ENCODE peak calls at places on chromosome 1, in four cellular contexts. Z, K, T and Q are unnamed samples.

GRCh38 chr1:204102029-204102611 is 29.2 kb downstream of the SOX13 start:
- DNase-seq in Z (no peak), K (no peak), T (no peak), Q (no peak)

GRCh38 chr1:30763654-30764248 is 6.2 kb upstream of the LAPTM5 start:
- DNase-seq in K (no peak), T (peak; percentile 34), Z (no peak), Q (no peak)

GRCh38 chr1:209886219-209886536 is 51.8 kb upstream of the SYT14 start:
- DNase-seq in Z (no peak), K (no peak), T (no peak), Q (no peak)

GRCh38 chr1:52368383-52369172 is 2.6 kb upstream of the CC2D1B start:
- DNase-seq in K (peak; percentile 72), Z (peak; percentile 74), T (peak; percentile 40), Q (peak; percentile 50)

GRCh38 chr1:65068202-65069011 is 79.6 kb upstream of the AK4 start:
- DNase-seq in K (no peak), T (peak; percentile 2), Z (no peak), Q (no peak)

GRCh38 chr1:203325004-203325417 is 19.7 kb downstream of the BTG2 start:
- DNase-seq in Z (peak; percentile 72), T (no peak), K (no peak), Q (peak; percentile 57)

GRCh38 chr1:81693316-81693715 is 107.4 kb upstream of the ADGRL2 start:
- DNase-seq in T (no peak), Z (no peak), K (no peak), Q (no peak)

GRCh38 chr1:218266356-218266755 is 18.7 kb upstream of the RRP15 start:
- DNase-seq in Z (no peak), T (peak; percentile 6), K (no peak), Q (no peak)

GRCh38 chr1:116276532-116276931 is 96.5 kb upstream of the ATP1A1 start:
- DNase-seq in K (no peak), T (no peak), Z (no peak), Q (no peak)

GRCh38 chr1:46166521-46167462 is 8.1 kb upstream of the TSPAN1 start:
- DNase-seq in K (no peak), T (no peak), Z (no peak), Q (peak; percentile 31)

GRCh38 chr1:43975249-43975961 is 645 bp downstream of the ATP6V0B start:
- DNase-seq in K (no peak), T (no peak), Z (no peak), Q (peak; percentile 49)

GRCh38 chr1:37599940-37600339 is 4.2 kb upstream of the GNL2 start:
- DNase-seq in T (no peak), K (no peak), Z (no peak), Q (no peak)

GRCh38 chr1:36966242-36966641 is 68.1 kb downstream of the GRIK3 start:
- DNase-seq in Z (no peak), K (peak; percentile 48), T (peak; percentile 1), Q (no peak)

GRCh38 chr1:223137402-223138100 is 5.5 kb downstream of the TLR5 start:
- DNase-seq in K (no peak), Z (no peak), T (peak; percentile 70), Q (no peak)

GRCh38 chr1:223133824-223134435 is 9.1 kb downstream of the TLR5 start:
- DNase-seq in T (peak; percentile 70), K (peak; percentile 91), Z (peak; percentile 88), Q (peak; percentile 62)

GRCh38 chr1:223135176-223135575 is 7.9 kb downstream of the TLR5 start:
- DNase-seq in T (peak; percentile 71), K (no peak), Z (no peak), Q (no peak)

GRCh38 chr1:223133301-223133823 is 9.7 kb downstream of the TLR5 start:
- DNase-seq in T (no peak), K (no peak), Z (no peak), Q (no peak)

GRCh38 chr1:223136086-223136485 is 7.0 kb downstream of the TLR5 start:
- DNase-seq in K (no peak), T (no peak), Z (no peak), Q (no peak)
- TF ChIP-seq CTCF in K (no peak), T (no peak), Z (no peak), Q (no peak)

DNA sequence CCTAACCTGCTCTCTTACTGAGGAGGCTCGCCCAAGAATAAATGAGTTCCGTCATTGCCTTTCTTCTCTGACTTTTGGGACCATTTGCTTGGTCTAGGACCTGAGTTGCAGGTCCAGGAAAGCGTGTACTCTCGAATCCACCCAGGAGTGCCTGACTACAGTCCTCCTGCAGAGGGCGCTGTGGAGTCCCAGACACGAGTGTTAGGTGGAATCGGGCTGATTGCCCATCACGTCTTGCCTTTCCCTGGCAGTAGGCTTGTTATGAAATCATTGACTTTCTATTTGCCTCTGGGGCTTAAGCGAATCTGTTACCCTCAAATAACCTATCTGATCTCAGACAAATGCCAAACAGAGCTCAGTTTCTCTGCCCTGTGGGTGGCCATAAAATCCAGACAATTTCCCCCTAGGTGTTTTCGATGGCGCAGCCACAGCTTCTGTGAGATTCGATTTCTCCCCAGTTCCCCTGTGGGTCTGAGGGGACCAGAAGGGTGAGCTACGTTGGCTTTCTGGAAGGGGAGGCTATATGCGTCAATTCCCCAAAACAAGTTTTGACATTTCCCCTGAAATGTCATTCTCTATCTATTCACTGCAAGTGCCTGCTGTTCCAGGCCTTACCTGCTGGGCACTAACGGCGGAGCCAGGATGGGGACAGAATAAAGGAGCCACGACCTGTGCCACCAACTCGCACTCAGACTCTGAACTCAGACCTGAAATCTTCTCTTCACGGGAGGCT is at the start of gene IL20:
- DNase-seq in T (peak; percentile 75), Z (peak; percentile 86), K (peak; percentile 63), Q (peak; percentile 72)
- TF ChIP-seq CTCF in T (peak; percentile 95), Z (peak; percentile 87), K (peak; percentile 76), Q (peak; percentile 43)

GRCh38 chr1:27135920-27136551 is 18.9 kb downstream of the SLC9A1 start:
- DNase-seq in K (no peak), T (no peak), Z (no peak), Q (no peak)
- TF ChIP-seq CTCF in K (no peak), T (no peak), Z (no peak), Q (no peak)

GRCh38 chr1:171081220-171081993 is 9.3 kb upstream of the FMO3 start:
- DNase-seq in T (peak; percentile 35), Z (no peak), K (no peak), Q (no peak)
- TF ChIP-seq CTCF in T (peak; percentile 17), Z (no peak), K (peak; percentile 47), Q (no peak)

DNA sequence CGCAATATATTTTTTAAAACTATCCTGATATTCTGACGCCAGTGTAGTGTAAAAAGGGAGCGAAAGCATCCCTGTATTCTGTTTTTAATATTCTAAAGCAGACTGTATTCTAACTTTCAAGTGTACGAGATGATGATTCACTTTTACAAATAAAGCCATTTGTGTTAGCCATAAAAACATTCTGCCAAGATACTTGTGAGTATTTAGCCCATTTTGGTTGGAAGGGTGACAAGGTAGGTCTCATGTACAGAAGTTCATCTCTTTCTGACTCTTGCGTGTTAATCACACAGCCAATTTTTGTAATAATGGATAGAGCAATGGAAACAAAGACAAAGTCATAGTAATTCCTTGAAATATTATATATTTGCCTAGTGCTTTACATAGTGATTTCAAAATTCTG is 125.3 kb upstream of the GREM2 start:
- DNase-seq in Z (no peak), K (no peak), T (no peak), Q (no peak)
- TF ChIP-seq CTCF in Z (no peak), K (no peak), T (no peak), Q (no peak)

GRCh38 chr1:154607084-154607747 is 770 bp downstream of the ADAR start:
- DNase-seq in K (peak; percentile 70), Z (no peak), T (peak; percentile 34), Q (no peak)

GRCh38 chr1:154608522-154609294 is 722 bp upstream of the ADAR start:
- DNase-seq in K (peak; percentile 59), T (peak; percentile 35), Z (peak; percentile 38), Q (no peak)

GRCh38 chr1:154611150-154611865 is 3.3 kb upstream of the ADAR start:
- DNase-seq in Z (no peak), K (no peak), T (no peak), Q (no peak)

GRCh38 chr1:154609398-154610380 is 1.7 kb upstream of the ADAR start:
- DNase-seq in T (peak; percentile 33), Z (no peak), K (no peak), Q (no peak)

DNA sequence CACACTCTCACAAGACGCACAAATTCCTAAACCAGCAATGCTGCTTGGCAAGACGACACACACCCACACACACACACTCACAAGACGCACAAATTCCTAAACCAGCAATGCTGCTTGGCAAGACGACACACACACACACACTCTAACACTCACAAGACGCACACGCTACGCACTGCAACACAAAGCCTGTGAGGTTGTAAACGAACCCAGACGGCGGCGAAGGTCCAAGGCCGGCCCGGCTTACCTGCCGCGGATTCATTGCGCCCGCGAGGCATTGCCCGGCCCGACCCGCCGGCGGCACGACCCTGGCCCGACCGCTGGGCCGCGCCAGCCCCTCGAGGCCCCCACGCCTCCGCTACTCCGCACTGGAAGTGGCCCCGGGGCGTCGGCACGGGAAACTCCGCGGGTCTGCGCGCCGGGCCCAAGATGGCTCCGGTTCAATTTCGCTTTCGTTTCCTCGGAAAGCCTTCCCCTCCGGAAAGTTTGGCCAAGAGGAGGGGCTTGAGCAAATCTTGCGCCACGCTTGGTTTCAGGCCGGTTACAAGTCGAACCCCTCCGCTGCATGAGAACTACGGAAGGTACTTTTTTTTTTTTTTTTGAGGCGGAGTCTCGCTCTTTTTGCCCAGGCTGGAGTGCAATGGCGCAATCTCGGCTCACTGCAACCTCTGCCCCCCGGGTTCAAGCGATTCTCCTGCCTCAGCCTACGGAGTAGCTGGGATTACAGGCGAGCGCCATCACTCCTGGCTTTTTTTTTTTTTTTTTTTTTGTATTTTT is at the start of gene ADAR:
- DNase-seq in Z (peak; percentile 50), T (peak; percentile 97), K (peak; percentile 85), Q (peak; percentile 80)
- TF ChIP-seq CTCF in Z (no peak), T (no peak), K (no peak), Q (no peak)

GRCh38 chr1:201050515-201051277 is 27.2 kb upstream of the KIF21B start:
- DNase-seq in K (no peak), T (peak; percentile 2), Z (no peak), Q (no peak)
- TF ChIP-seq CTCF in K (no peak), T (no peak), Z (no peak), Q (no peak)

GRCh38 chr1:208164609-208165008 is 79.6 kb downstream of the PLXNA2 start:
- DNase-seq in Z (peak; percentile 53), K (no peak), T (no peak), Q (no peak)
- TF ChIP-seq CTCF in Z (no peak), K (no peak), T (no peak), Q (no peak)